ENCODE peak calls at places on chromosomes 11 and 22, in nine cellular contexts. P is AG04450, W is ovary, C is B cell, U is WTC11, G is GM12865, E is spleen, N is kidney epithelial cell, S is mesothelial cell of epicardium. H is an unnamed sample.

GRCh38 chr11:102493524-102493923 is 37.0 kb downstream of the MMP7 start:
- DNase-seq in P (no peak), W (no peak), C (no peak), U (no peak), G (no peak), E (no peak), N (peak), S (no peak), H (no peak)

GRCh38 chr11:92955900-92956299 is 13.6 kb upstream of the MTNR1B start:
- DNase-seq in P (no peak), W (no peak), C (no peak), U (no peak), G (peak), E (no peak), N (no peak), S (no peak), H (no peak)

GRCh38 chr11:20011294-20011951 is 148.9 kb downstream of the DBX1 start:
- DNase-seq in P (no peak), W (no peak), C (no peak), U (no peak), G (no peak), E (no peak), N (no peak), S (no peak), H (no peak)

GRCh38 chr11:63592975-63593395 is 21.2 kb downstream of the PLAAT3 start:
- DNase-seq in P (no peak), W (no peak), C (no peak), U (peak), G (peak), E (no peak), N (no peak), S (no peak), H (no peak)

GRCh38 chr22:42651134-42651533 is 1.9 kb upstream of the CYB5R3 start:
- DNase-seq in P (no peak), W (no peak), C (no peak), U (no peak), G (no peak), E (no peak), N (peak), S (no peak), H (no peak)

GRCh38 chr11:64522843-64523242 is 68.2 kb upstream of the SLC22A12 start:
- DNase-seq in P (no peak), W (no peak), C (no peak), U (no peak), G (no peak), E (no peak), N (no peak), S (no peak), H (no peak)

GRCh38 chr11:82732734-82733443 is 775 bp downstream of the FAM181B start:
- DNase-seq in P (no peak), W (peak), C (peak), U (peak), G (no peak), E (peak), N (no peak), S (no peak), H (peak)

GRCh38 chr22:33996824-33997223 is 76.5 kb upstream of the LARGE1 start:
- DNase-seq in P (no peak), W (no peak), C (no peak), U (no peak), G (no peak), E (no peak), N (no peak), S (no peak), H (no peak)

GRCh38 chr11:77136074-77136473 is 8.0 kb downstream of the MYO7A start:
- DNase-seq in P (no peak), W (no peak), C (no peak), U (no peak), G (no peak), E (no peak), N (no peak), S (no peak), H (no peak)

GRCh38 chr11:84993386-84993785 is 633.8 kb downstream of the DLG2 start:
- DNase-seq in P (no peak), W (no peak), C (no peak), U (peak), G (peak), E (no peak), N (no peak), S (no peak), H (no peak)

GRCh38 chr22:20056161-20056560 is 23.9 kb upstream of the DGCR8 start:
- DNase-seq in P (no peak), W (no peak), C (no peak), U (no peak), G (no peak), E (no peak), N (no peak), S (no peak), H (no peak)

GRCh38 chr11:128521697-128522062 is 65.7 kb downstream of the ETS1 start:
- DNase-seq in P (no peak), W (peak), C (no peak), U (peak), G (peak), E (peak), N (no peak), S (no peak), H (peak)

GRCh38 chr11:77636738-77637344 is 753 bp downstream of the CLNS1A start:
- DNase-seq in P (no peak), W (no peak), C (no peak), U (no peak), G (peak), E (no peak), N (no peak), S (no peak), H (peak)

GRCh38 chr11:86150826-86151187 is 81.9 kb upstream of the PICALM start:
- DNase-seq in P (no peak), W (no peak), C (no peak), U (no peak), G (no peak), E (no peak), N (no peak), S (no peak), H (no peak)

GRCh38 chr11:1520209-1520986 is 33.8 kb upstream of the MOB2 start:
- DNase-seq in P (no peak), W (no peak), C (no peak), U (no peak), G (no peak), E (no peak), N (no peak), S (no peak), H (no peak)

GRCh38 chr11:123561046-123561781 is 93.2 kb downstream of the SCN3B start:
- DNase-seq in P (no peak), W (peak), C (no peak), U (peak), G (no peak), E (no peak), N (no peak), S (no peak), H (no peak)

GRCh38 chr22:37529652-37530345 is 10.6 kb upstream of the CARD10 start:
- DNase-seq in P (no peak), W (no peak), C (no peak), U (no peak), G (peak), E (no peak), N (no peak), S (no peak), H (no peak)

GRCh38 chr22:36781656-36782627 is 6.0 kb upstream of the IFT27 start:
- DNase-seq in P (peak), W (peak), C (peak), U (peak), G (peak), E (peak), N (peak), S (peak), H (peak)

GRCh38 chr22:30312053-30312452 is 14.7 kb downstream of the TBC1D10A start:
- DNase-seq in P (no peak), W (no peak), C (no peak), U (no peak), G (no peak), E (no peak), N (no peak), S (no peak), H (no peak)

GRCh38 chr22:50673231-50674126 is 856 bp downstream of the SHANK3 start:
- DNase-seq in P (no peak), W (no peak), C (peak), U (peak), G (no peak), E (no peak), N (no peak), S (no peak), H (peak)

GRCh38 chr11:69321877-69322350 is 28.0 kb downstream of the MYEOV start:
- DNase-seq in P (peak), W (no peak), C (no peak), U (no peak), G (no peak), E (no peak), N (peak), S (no peak), H (no peak)

GRCh38 chr22:24772493-24773220 is 1.9 kb downstream of the PIWIL3 start:
- DNase-seq in P (no peak), W (no peak), C (no peak), U (peak), G (no peak), E (no peak), N (no peak), S (no peak), H (no peak)

GRCh38 chr22:21766933-21767462 is 31.4 kb upstream of the YPEL1 start:
- DNase-seq in P (no peak), W (no peak), C (no peak), U (no peak), G (peak), E (peak), N (no peak), S (no peak), H (peak)

GRCh38 chr11:123704341-123704740 is 37.1 kb downstream of the ZNF202 start:
- DNase-seq in P (no peak), W (no peak), C (no peak), U (no peak), G (no peak), E (no peak), N (no peak), S (no peak), H (no peak)

GRCh38 chr11:34721646-34722045 is 100.8 kb downstream of the EHF start:
- DNase-seq in P (peak), W (no peak), C (no peak), U (no peak), G (no peak), E (no peak), N (no peak), S (no peak), H (no peak)

GRCh38 chr22:23085785-23086184 is 15.5 kb downstream of the GNAZ start:
- DNase-seq in P (no peak), W (no peak), C (no peak), U (no peak), G (no peak), E (no peak), N (no peak), S (no peak), H (no peak)

GRCh38 chr11:13292970-13293369 is 15.4 kb downstream of the BMAL1 start:
- DNase-seq in P (no peak), W (no peak), C (no peak), U (peak), G (no peak), E (no peak), N (no peak), S (no peak), H (no peak)

GRCh38 chr11:31689559-31689958 is 121.6 kb downstream of the PAX6 start:
- DNase-seq in P (no peak), W (no peak), C (no peak), U (no peak), G (no peak), E (no peak), N (no peak), S (no peak), H (no peak)

GRCh38 chr22:29225422-29226090 is 19.9 kb downstream of the EMID1 start:
- DNase-seq in P (no peak), W (no peak), C (no peak), U (no peak), G (no peak), E (peak), N (no peak), S (no peak), H (no peak)

GRCh38 chr22:38549106-38549884 is 20.7 kb downstream of the DMC1 start:
- DNase-seq in P (no peak), W (no peak), C (no peak), U (no peak), G (no peak), E (no peak), N (no peak), S (no peak), H (peak)

GRCh38 chr11:11157201-11157600 is 195.8 kb downstream of the CSNK2A3 start:
- DNase-seq in P (no peak), W (no peak), C (no peak), U (peak), G (peak), E (no peak), N (no peak), S (no peak), H (no peak)
- TF ChIP-seq CTCF in P (peak), W (no peak), C (no peak), U (no peak), G (peak), E (peak), N (peak), S (peak), H (no peak)

GRCh38 chr11:72421351-72421750 is 13.0 kb downstream of the CLPB start:
- DNase-seq in P (no peak), W (no peak), C (no peak), U (no peak), G (no peak), E (no peak), N (no peak), S (no peak), H (no peak)

GRCh38 chr11:72422414-72422813 is 11.9 kb downstream of the CLPB start:
- DNase-seq in P (no peak), W (no peak), C (no peak), U (no peak), G (no peak), E (no peak), N (no peak), S (no peak), H (no peak)

GRCh38 chr11:72425053-72425980 is 9.0 kb downstream of the CLPB start:
- DNase-seq in P (no peak), W (no peak), C (no peak), U (no peak), G (no peak), E (no peak), N (no peak), S (no peak), H (no peak)

GRCh38 chr11:72426054-72426757 is 8.1 kb downstream of the CLPB start:
- DNase-seq in P (no peak), W (no peak), C (no peak), U (no peak), G (no peak), E (no peak), N (no peak), S (no peak), H (no peak)

DNA sequence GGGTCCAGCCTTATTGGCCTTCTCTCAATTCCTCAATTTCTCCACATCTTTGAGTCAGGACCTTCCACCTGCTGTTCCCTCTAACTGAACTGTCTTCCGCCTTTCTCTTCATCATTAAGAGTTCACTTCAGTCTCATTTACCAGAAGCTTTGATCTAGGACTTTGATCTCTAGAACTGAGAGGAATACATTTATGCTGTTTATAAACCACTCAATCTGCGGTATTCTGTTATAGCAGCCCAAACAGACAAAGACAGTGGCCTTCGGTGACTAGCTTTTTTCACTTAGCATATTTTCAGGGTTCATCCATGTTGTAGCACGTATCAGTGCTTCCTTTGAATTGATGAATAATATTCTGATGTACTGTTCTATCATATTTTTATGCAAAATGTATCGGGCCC is 10.5 kb downstream of the CLPB start:
- DNase-seq in P (no peak), W (no peak), C (no peak), U (no peak), G (no peak), E (no peak), N (no peak), S (no peak), H (no peak)
- TF ChIP-seq CTCF in P (no peak), W (no peak), C (no peak), U (no peak), G (no peak), E (no peak), N (no peak), S (no peak), H (no peak)

GRCh38 chr11:121655481-121656332 is 202.9 kb upstream of the SORL1-AS1 start:
- DNase-seq in P (peak), W (peak), C (peak), U (peak), G (peak), E (peak), N (peak), S (peak), H (peak)

GRCh38 chr11:121654506-121655480 is 202.0 kb upstream of the SORL1-AS1 start:
- DNase-seq in P (no peak), W (no peak), C (no peak), U (no peak), G (no peak), E (no peak), N (no peak), S (no peak), H (peak)

GRCh38 chr11:121650520-121651266 is 197.9 kb upstream of the SORL1-AS1 start:
- DNase-seq in P (no peak), W (no peak), C (no peak), U (no peak), G (peak), E (no peak), N (no peak), S (no peak), H (peak)

GRCh38 chr11:121651267-121651625 is 198.5 kb upstream of the SORL1-AS1 start:
- DNase-seq in P (no peak), W (no peak), C (no peak), U (no peak), G (no peak), E (no peak), N (no peak), S (no peak), H (no peak)

GRCh38 chr11:121652982-121653381 is 200.2 kb upstream of the SORL1-AS1 start:
- DNase-seq in P (no peak), W (peak), C (no peak), U (no peak), G (no peak), E (no peak), N (no peak), S (no peak), H (no peak)
- TF ChIP-seq CTCF in P (peak), W (peak), C (no peak), U (peak), G (peak), E (no peak), N (peak), S (peak), H (no peak)

DNA sequence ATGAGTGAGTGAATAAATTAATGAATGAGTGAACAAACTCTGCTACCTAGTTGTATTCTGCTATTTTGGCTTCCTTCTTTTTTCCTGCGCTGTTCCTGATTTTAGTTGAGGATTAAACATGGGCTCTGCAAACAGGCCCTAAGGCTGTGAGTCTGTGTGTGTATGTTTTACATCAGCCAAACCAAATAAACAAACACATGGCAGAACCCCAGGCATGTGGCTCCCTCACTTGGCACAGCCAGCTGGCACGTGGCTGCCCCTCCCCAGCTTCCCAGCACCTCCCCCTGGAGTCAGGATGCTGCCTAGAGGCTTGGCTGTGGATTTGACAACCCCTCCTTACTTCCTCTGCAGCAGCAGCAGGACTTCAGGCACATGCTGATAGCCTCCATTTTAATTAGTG is 593.2 kb downstream of the INSC start:
- DNase-seq in P (no peak), W (peak), C (no peak), U (peak), G (no peak), E (no peak), N (no peak), S (no peak), H (no peak)
- TF ChIP-seq CTCF in P (no peak), W (no peak), C (no peak), U (no peak), G (no peak), E (no peak), N (no peak), S (no peak), H (no peak)

GRCh38 chr11:48066881-48067800 is 86.8 kb downstream of the PTPRJ start:
- DNase-seq in P (no peak), W (no peak), C (peak), U (no peak), G (no peak), E (peak), N (no peak), S (no peak), H (no peak)

GRCh38 chr11:48062649-48063048 is 82.3 kb downstream of the PTPRJ start:
- DNase-seq in P (no peak), W (no peak), C (no peak), U (no peak), G (no peak), E (no peak), N (no peak), S (no peak), H (no peak)

GRCh38 chr11:48064306-48064705 is 83.9 kb downstream of the PTPRJ start:
- DNase-seq in P (peak), W (no peak), C (no peak), U (no peak), G (no peak), E (no peak), N (no peak), S (no peak), H (no peak)

GRCh38 chr11:48058777-48059176 is 78.4 kb downstream of the PTPRJ start:
- DNase-seq in P (no peak), W (no peak), C (no peak), U (no peak), G (no peak), E (no peak), N (no peak), S (no peak), H (no peak)

DNA sequence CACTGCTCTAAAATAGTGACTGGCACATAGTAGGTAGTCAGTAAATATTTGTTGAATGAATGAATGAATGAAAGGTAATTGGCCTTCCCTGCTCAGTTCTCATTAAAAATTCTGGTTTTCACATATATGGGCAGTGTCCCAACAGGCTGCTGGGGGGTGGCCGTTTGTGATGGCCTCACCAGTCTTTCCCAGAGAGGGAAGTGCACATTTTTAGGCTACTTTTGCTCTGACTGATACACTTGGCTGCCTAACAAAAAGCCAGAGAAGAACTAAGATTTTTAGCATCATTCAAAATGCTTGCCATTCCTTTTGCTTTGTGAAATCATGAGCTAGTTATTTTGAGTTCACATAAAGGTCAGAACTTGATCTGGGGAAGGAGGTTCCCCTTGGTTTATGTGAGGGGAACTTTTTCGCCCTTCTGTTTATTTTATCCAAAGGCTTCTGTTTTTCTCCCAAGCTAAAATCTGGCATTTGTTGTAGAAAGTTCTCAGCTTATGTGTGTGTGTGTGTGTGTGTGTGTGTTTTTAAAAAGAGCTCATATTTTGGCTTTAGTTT is 83.1 kb downstream of the PTPRJ start:
- DNase-seq in P (peak), W (no peak), C (no peak), U (no peak), G (no peak), E (no peak), N (peak), S (no peak), H (peak)
- TF ChIP-seq CTCF in P (no peak), W (no peak), C (no peak), U (no peak), G (no peak), E (no peak), N (no peak), S (no peak), H (no peak)

DNA sequence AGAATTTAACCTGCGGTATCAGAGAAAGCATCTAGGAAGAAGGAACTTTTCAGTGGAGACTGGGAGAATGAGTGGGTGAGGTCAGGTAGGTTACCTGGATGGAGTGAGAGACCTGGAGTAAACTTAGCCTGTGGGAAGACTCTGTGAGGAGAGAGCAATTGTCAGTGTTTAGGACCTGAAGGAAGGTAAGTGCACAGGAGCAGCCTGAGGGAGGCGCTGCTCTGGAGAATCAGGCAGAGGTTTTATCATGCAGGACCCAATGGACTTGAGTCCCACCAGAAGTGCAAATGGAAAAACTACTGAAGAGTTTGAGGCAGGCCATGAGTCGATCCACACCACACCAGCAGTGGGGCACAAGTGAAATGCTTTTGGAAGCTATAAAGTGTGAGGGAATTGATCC is 10.6 kb upstream of the IFTAP start:
- DNase-seq in P (no peak), W (no peak), C (no peak), U (no peak), G (no peak), E (no peak), N (no peak), S (no peak), H (no peak)
- TF ChIP-seq CTCF in P (no peak), W (no peak), C (no peak), U (no peak), G (no peak), E (no peak), N (no peak), S (no peak), H (no peak)